ENCODE peak calls at places on chromosomes 2 and 18, in six cellular contexts. One of them, this sample, is unnamed.

GRCh38 chr2:260507-261161 is 3.2 kb downstream of the SH3YL1 start:
- DNase-seq in fibroblast of lung: no peak
- DNase-seq in gastrocnemius medialis: no peak
- DNase-seq in heart left ventricle: no peak
- DNase-seq in activated CD8-positive, alpha-beta T cell treated with anti-CD3 and anti-CD28 coated beads for 36 hours: no peak
- DNase-seq in H9: no peak
- DNase-seq in this sample: no peak

GRCh38 chr2:37894601-37895000 is 30.5 kb upstream of the RMDN2 start:
- DNase-seq in fibroblast of lung: peak; percentile 56
- DNase-seq in gastrocnemius medialis: no peak
- DNase-seq in heart left ventricle: no peak
- DNase-seq in activated CD8-positive, alpha-beta T cell treated with anti-CD3 and anti-CD28 coated beads for 36 hours: no peak
- DNase-seq in H9: no peak
- DNase-seq in this sample: no peak

GRCh38 chr18:39494211-39494896 is 1928.8 kb upstream of the CELF4 start:
- DNase-seq in fibroblast of lung: no peak
- DNase-seq in gastrocnemius medialis: no peak
- DNase-seq in heart left ventricle: no peak
- DNase-seq in activated CD8-positive, alpha-beta T cell treated with anti-CD3 and anti-CD28 coated beads for 36 hours: no peak
- DNase-seq in H9: no peak
- DNase-seq in this sample: no peak

GRCh38 chr2:2590796-2591541 is 259.9 kb upstream of the MYT1L start:
- DNase-seq in fibroblast of lung: no peak
- DNase-seq in gastrocnemius medialis: no peak
- DNase-seq in heart left ventricle: no peak
- DNase-seq in activated CD8-positive, alpha-beta T cell treated with anti-CD3 and anti-CD28 coated beads for 36 hours: no peak
- DNase-seq in H9: no peak
- DNase-seq in this sample: no peak

GRCh38 chr2:226426292-226426736 is 373.3 kb downstream of the IRS1 start:
- DNase-seq in fibroblast of lung: peak; percentile 93
- DNase-seq in gastrocnemius medialis: no peak
- DNase-seq in heart left ventricle: no peak
- DNase-seq in activated CD8-positive, alpha-beta T cell treated with anti-CD3 and anti-CD28 coated beads for 36 hours: no peak
- DNase-seq in H9: no peak
- DNase-seq in this sample: peak; percentile 94

GRCh38 chr2:14148186-14148585 is 484.3 kb upstream of the LRATD1 start:
- DNase-seq in fibroblast of lung: no peak
- DNase-seq in gastrocnemius medialis: no peak
- DNase-seq in heart left ventricle: no peak
- DNase-seq in activated CD8-positive, alpha-beta T cell treated with anti-CD3 and anti-CD28 coated beads for 36 hours: no peak
- DNase-seq in H9: no peak
- DNase-seq in this sample: peak; percentile 59

GRCh38 chr18:54812885-54813284 is 15.4 kb upstream of the RAB27B start:
- DNase-seq in fibroblast of lung: no peak
- DNase-seq in gastrocnemius medialis: no peak
- DNase-seq in heart left ventricle: no peak
- DNase-seq in activated CD8-positive, alpha-beta T cell treated with anti-CD3 and anti-CD28 coated beads for 36 hours: peak; percentile 46
- DNase-seq in H9: no peak
- DNase-seq in this sample: no peak

GRCh38 chr2:181122601-181123000 is 142.2 kb downstream of the UBE2E3 start:
- DNase-seq in fibroblast of lung: no peak
- DNase-seq in gastrocnemius medialis: no peak
- DNase-seq in heart left ventricle: no peak
- DNase-seq in activated CD8-positive, alpha-beta T cell treated with anti-CD3 and anti-CD28 coated beads for 36 hours: no peak
- DNase-seq in H9: no peak
- DNase-seq in this sample: no peak

GRCh38 chr2:181306785-181307184 is 150.4 kb upstream of the ITGA4 start:
- DNase-seq in fibroblast of lung: peak; percentile 3
- DNase-seq in gastrocnemius medialis: no peak
- DNase-seq in heart left ventricle: no peak
- DNase-seq in activated CD8-positive, alpha-beta T cell treated with anti-CD3 and anti-CD28 coated beads for 36 hours: no peak
- DNase-seq in H9: no peak
- DNase-seq in this sample: no peak

GRCh38 chr18:63747006-63747405 is 28.2 kb upstream of the SERPINB7 start:
- DNase-seq in fibroblast of lung: no peak
- DNase-seq in gastrocnemius medialis: no peak
- DNase-seq in heart left ventricle: no peak
- DNase-seq in activated CD8-positive, alpha-beta T cell treated with anti-CD3 and anti-CD28 coated beads for 36 hours: no peak
- DNase-seq in H9: no peak
- DNase-seq in this sample: no peak

GRCh38 chr18:63736856-63737255 is 34.1 kb downstream of the SERPINB11 start:
- DNase-seq in fibroblast of lung: peak; percentile 9
- DNase-seq in gastrocnemius medialis: no peak
- DNase-seq in heart left ventricle: no peak
- DNase-seq in activated CD8-positive, alpha-beta T cell treated with anti-CD3 and anti-CD28 coated beads for 36 hours: no peak
- DNase-seq in H9: no peak
- DNase-seq in this sample: peak; percentile 56

GRCh38 chr18:63741769-63742168 is 33.4 kb upstream of the SERPINB7 start:
- DNase-seq in fibroblast of lung: no peak
- DNase-seq in gastrocnemius medialis: no peak
- DNase-seq in heart left ventricle: no peak
- DNase-seq in activated CD8-positive, alpha-beta T cell treated with anti-CD3 and anti-CD28 coated beads for 36 hours: no peak
- DNase-seq in H9: no peak
- DNase-seq in this sample: peak; percentile 65
- TF ChIP-seq CTCF in fibroblast of lung: peak; percentile 33
- TF ChIP-seq CTCF in gastrocnemius medialis: no peak
- TF ChIP-seq CTCF in heart left ventricle: no peak
- TF ChIP-seq CTCF in activated CD8-positive, alpha-beta T cell treated with anti-CD3 and anti-CD28 coated beads for 36 hours: no peak
- TF ChIP-seq CTCF in H9: peak; percentile 54
- TF ChIP-seq CTCF in this sample: peak; percentile 64

GRCh38 chr2:219628235-219628985 is 980 bp downstream of the SLC4A3 start:
- DNase-seq in fibroblast of lung: no peak
- DNase-seq in gastrocnemius medialis: no peak
- DNase-seq in heart left ventricle: no peak
- DNase-seq in activated CD8-positive, alpha-beta T cell treated with anti-CD3 and anti-CD28 coated beads for 36 hours: no peak
- DNase-seq in H9: no peak
- DNase-seq in this sample: no peak

GRCh38 chr2:219628986-219629901 is 1.8 kb downstream of the SLC4A3 start:
- DNase-seq in fibroblast of lung: no peak
- DNase-seq in gastrocnemius medialis: no peak
- DNase-seq in heart left ventricle: no peak
- DNase-seq in activated CD8-positive, alpha-beta T cell treated with anti-CD3 and anti-CD28 coated beads for 36 hours: no peak
- DNase-seq in H9: no peak
- DNase-seq in this sample: no peak

GRCh38 chr2:219626540-219626939 is 890 bp upstream of the SLC4A3 start:
- DNase-seq in fibroblast of lung: no peak
- DNase-seq in gastrocnemius medialis: no peak
- DNase-seq in heart left ventricle: no peak
- DNase-seq in activated CD8-positive, alpha-beta T cell treated with anti-CD3 and anti-CD28 coated beads for 36 hours: no peak
- DNase-seq in H9: no peak
- DNase-seq in this sample: no peak

GRCh38 chr2:219625179-219625578 is 2.3 kb upstream of the SLC4A3 start:
- DNase-seq in fibroblast of lung: no peak
- DNase-seq in gastrocnemius medialis: no peak
- DNase-seq in heart left ventricle: no peak
- DNase-seq in activated CD8-positive, alpha-beta T cell treated with anti-CD3 and anti-CD28 coated beads for 36 hours: no peak
- DNase-seq in H9: no peak
- DNase-seq in this sample: no peak

DNA sequence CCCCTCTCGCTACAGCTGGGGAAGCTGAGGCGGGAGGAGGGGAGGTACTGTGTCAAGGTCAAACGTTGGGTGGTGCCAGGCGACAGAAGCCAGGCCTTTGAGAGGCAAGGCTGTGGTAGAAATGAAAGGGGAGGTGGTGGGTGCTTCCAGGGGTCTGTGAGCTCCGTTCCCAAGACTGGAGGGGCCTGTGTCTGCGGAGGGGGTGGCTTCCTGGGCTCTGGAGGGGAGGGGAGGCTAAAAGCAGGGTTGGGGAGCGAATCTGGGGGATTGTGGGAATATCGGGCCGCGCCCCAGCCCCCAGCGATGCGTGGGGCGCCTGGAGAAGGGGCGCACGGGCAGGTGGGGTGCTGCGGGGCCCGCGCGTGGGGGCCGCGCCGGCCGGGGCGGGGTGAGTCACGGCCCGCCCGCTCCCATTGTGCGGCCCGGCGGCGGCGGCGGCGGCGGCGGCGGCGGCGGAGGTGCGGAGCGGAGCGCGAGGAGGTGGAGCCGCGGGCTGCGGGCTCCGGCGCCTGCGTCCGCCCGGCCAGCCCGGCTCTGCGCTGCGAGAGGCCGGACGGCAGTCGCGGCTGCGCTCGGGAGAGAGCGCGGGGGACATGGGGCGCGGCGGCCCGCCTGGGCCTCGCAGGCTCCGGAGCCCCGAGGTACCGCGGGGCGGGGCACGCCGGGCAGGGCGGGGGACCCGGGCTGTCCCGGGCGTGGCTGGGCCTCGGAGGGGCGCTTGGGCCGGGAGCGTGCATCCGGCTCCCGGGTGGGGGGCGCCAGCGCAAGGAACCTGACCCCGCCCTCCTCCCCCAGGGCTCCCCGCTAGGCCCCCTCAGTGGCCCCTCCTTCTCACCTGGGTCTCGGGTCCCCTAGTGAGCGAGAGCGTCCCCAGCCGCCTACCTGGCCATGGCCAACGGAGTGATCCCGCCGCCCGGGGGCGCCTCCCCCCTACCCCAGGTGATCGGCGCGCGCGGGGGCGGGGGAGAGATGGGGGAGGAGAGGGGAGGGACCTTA is at the start of gene SLC4A3:
- DNase-seq in fibroblast of lung: peak; percentile 36
- DNase-seq in gastrocnemius medialis: no peak
- DNase-seq in heart left ventricle: peak; percentile 79
- DNase-seq in activated CD8-positive, alpha-beta T cell treated with anti-CD3 and anti-CD28 coated beads for 36 hours: no peak
- DNase-seq in H9: no peak
- DNase-seq in this sample: peak; percentile 29
- TF ChIP-seq CTCF in fibroblast of lung: no peak
- TF ChIP-seq CTCF in gastrocnemius medialis: no peak
- TF ChIP-seq CTCF in heart left ventricle: no peak
- TF ChIP-seq CTCF in activated CD8-positive, alpha-beta T cell treated with anti-CD3 and anti-CD28 coated beads for 36 hours: no peak
- TF ChIP-seq CTCF in H9: peak; percentile 33
- TF ChIP-seq CTCF in this sample: no peak

DNA sequence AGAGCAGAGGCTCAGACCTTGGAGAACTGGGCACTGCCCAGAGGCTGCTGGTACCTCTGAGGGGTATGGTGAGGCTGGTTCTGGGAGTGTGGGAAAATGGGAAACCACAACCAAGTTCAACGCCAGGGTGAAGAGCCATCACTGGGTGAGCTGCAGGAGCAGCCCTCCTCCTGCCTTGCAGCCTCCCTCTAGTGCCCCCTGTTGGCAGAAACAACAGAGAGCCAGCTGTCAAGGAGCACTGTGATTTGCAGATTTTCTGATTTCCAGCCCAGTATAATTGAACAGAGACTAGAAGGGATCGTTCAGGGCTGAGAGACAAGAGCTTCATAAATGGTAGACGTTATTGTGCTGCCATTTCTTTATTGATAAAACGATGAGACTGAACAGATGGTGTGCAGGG is 50.5 kb downstream of the MAPK4 start:
- DNase-seq in fibroblast of lung: no peak
- DNase-seq in gastrocnemius medialis: no peak
- DNase-seq in heart left ventricle: no peak
- DNase-seq in activated CD8-positive, alpha-beta T cell treated with anti-CD3 and anti-CD28 coated beads for 36 hours: no peak
- DNase-seq in H9: no peak
- DNase-seq in this sample: no peak
- TF ChIP-seq CTCF in fibroblast of lung: no peak
- TF ChIP-seq CTCF in gastrocnemius medialis: no peak
- TF ChIP-seq CTCF in heart left ventricle: no peak
- TF ChIP-seq CTCF in activated CD8-positive, alpha-beta T cell treated with anti-CD3 and anti-CD28 coated beads for 36 hours: no peak
- TF ChIP-seq CTCF in H9: peak; percentile 60
- TF ChIP-seq CTCF in this sample: no peak

DNA sequence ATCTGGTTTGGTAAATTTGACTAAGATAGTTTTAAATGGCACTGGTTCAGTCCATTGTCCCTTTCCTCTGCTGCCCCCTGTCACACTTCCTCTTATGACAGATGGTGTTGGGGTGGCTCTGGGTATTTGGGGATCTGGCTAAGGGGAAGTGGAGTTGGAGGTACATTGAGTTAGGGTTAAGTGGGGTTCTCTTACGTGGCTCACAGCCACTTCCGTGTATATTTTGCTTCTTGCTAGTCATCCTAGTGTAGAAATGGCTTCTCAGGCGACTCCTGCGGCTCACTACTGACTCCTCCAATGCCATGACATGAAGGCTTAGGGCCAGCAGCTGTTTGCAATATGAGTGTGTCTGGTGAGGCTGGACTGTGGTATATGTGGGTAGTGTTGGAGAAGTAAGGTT is 187.0 kb downstream of the HAUS1 start:
- DNase-seq in fibroblast of lung: no peak
- DNase-seq in gastrocnemius medialis: no peak
- DNase-seq in heart left ventricle: no peak
- DNase-seq in activated CD8-positive, alpha-beta T cell treated with anti-CD3 and anti-CD28 coated beads for 36 hours: no peak
- DNase-seq in H9: peak; percentile 10
- DNase-seq in this sample: no peak
- TF ChIP-seq CTCF in fibroblast of lung: no peak
- TF ChIP-seq CTCF in gastrocnemius medialis: no peak
- TF ChIP-seq CTCF in heart left ventricle: no peak
- TF ChIP-seq CTCF in activated CD8-positive, alpha-beta T cell treated with anti-CD3 and anti-CD28 coated beads for 36 hours: no peak
- TF ChIP-seq CTCF in H9: no peak
- TF ChIP-seq CTCF in this sample: no peak

GRCh38 chr18:68997845-68998244 is 200.0 kb downstream of the CCDC102B start:
- DNase-seq in fibroblast of lung: no peak
- DNase-seq in gastrocnemius medialis: no peak
- DNase-seq in heart left ventricle: no peak
- DNase-seq in activated CD8-positive, alpha-beta T cell treated with anti-CD3 and anti-CD28 coated beads for 36 hours: no peak
- DNase-seq in H9: no peak
- DNase-seq in this sample: no peak

GRCh38 chr18:69000366-69000765 is 202.5 kb downstream of the CCDC102B start:
- DNase-seq in fibroblast of lung: no peak
- DNase-seq in gastrocnemius medialis: no peak
- DNase-seq in heart left ventricle: no peak
- DNase-seq in activated CD8-positive, alpha-beta T cell treated with anti-CD3 and anti-CD28 coated beads for 36 hours: no peak
- DNase-seq in H9: no peak
- DNase-seq in this sample: peak; percentile 43

GRCh38 chr18:69002233-69002632 is 204.4 kb downstream of the CCDC102B start:
- DNase-seq in fibroblast of lung: no peak
- DNase-seq in gastrocnemius medialis: no peak
- DNase-seq in heart left ventricle: no peak
- DNase-seq in activated CD8-positive, alpha-beta T cell treated with anti-CD3 and anti-CD28 coated beads for 36 hours: peak; percentile 19
- DNase-seq in H9: no peak
- DNase-seq in this sample: peak; percentile 15
- TF ChIP-seq CTCF in fibroblast of lung: no peak
- TF ChIP-seq CTCF in gastrocnemius medialis: no peak
- TF ChIP-seq CTCF in heart left ventricle: no peak
- TF ChIP-seq CTCF in activated CD8-positive, alpha-beta T cell treated with anti-CD3 and anti-CD28 coated beads for 36 hours: peak; percentile 47
- TF ChIP-seq CTCF in H9: peak; percentile 64
- TF ChIP-seq CTCF in this sample: peak; percentile 21

DNA sequence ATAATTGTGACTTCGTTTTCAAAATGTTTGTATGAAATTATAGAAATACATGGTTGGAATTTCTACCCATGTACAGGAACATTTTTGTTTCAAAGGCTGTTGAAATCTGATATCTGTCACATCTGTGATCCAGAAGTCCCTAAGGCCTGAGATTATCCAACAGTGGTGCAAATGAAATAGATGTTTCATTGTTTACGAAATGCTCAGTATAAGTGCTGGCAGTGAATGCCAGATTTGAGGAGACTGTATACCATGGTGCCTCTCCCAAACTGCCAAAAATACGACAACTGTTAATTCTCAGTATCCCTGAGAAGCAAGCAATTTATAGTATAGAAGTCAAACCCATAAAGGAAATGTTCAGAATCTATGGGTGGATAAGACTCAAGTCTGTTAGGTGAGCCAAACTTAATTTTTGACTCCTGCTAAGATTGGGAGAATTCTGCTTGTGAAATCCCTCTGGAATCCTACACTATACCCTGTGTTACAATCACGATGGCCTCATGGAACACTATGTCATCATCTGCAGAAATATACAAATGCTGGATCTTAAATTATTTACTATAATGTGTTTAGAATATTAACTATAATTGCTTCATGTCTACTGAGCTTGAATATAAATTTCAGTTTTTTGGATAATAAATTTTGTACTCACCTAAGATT is 71.2 kb upstream of the DOCK10 start:
- DNase-seq in fibroblast of lung: no peak
- DNase-seq in gastrocnemius medialis: no peak
- DNase-seq in heart left ventricle: no peak
- DNase-seq in activated CD8-positive, alpha-beta T cell treated with anti-CD3 and anti-CD28 coated beads for 36 hours: no peak
- DNase-seq in H9: no peak
- DNase-seq in this sample: no peak
- TF ChIP-seq CTCF in fibroblast of lung: no peak
- TF ChIP-seq CTCF in gastrocnemius medialis: no peak
- TF ChIP-seq CTCF in heart left ventricle: no peak
- TF ChIP-seq CTCF in activated CD8-positive, alpha-beta T cell treated with anti-CD3 and anti-CD28 coated beads for 36 hours: no peak
- TF ChIP-seq CTCF in H9: no peak
- TF ChIP-seq CTCF in this sample: no peak